ENCODE peak calls at places on chromosomes 2 and 18, in six cellular contexts. N is SK-N-SH, F is A549, M is stomach, O is sigmoid colon, L is transverse colon. W is an unnamed sample.

GRCh38 chr2:11404381-11405073 is 60.1 kb upstream of the ROCK2 start:
- DNase-seq in L (no peak), N (no peak), M (no peak), F (no peak), O (no peak), W (no peak)

GRCh38 chr2:118266086-118266485 is 177.8 kb downstream of the INSIG2 start:
- DNase-seq in F (no peak), M (no peak), N (no peak), O (no peak), L (no peak), W (no peak)

GRCh38 chr2:18378020-18378653 is 182.3 kb downstream of the RDH14 start:
- DNase-seq in L (no peak), M (no peak), O (no peak), N (peak), F (peak), W (no peak)

GRCh38 chr2:219688560-219689445 is 61.4 kb downstream of the SLC4A3 start:
- DNase-seq in N (no peak), L (no peak), M (no peak), F (no peak), O (no peak), W (no peak)

GRCh38 chr2:129910446-129911362 is 68.8 kb upstream of the RAB6C start:
- DNase-seq in F (no peak), L (no peak), O (no peak), N (no peak), M (peak), W (no peak)

GRCh38 chr2:8633186-8633734 is 48.6 kb upstream of the ID2 start:
- DNase-seq in L (no peak), F (peak), M (no peak), N (no peak), O (no peak), W (no peak)

GRCh38 chr2:190804182-190804795 is 76.3 kb upstream of the GLS start:
- DNase-seq in M (no peak), N (no peak), F (no peak), O (no peak), L (no peak), W (no peak)

GRCh38 chr2:33363599-33364300 is 112.7 kb upstream of the RASGRP3 start:
- DNase-seq in N (no peak), F (no peak), M (no peak), O (no peak), L (no peak), W (no peak)

GRCh38 chr2:9844581-9844980 is 1.3 kb downstream of the TAF1B start:
- DNase-seq in F (no peak), O (no peak), N (no peak), M (no peak), L (no peak), W (no peak)

GRCh38 chr2:219362524-219363164 is 25.1 kb downstream of the DNPEP start:
- DNase-seq in F (no peak), O (peak), N (no peak), M (no peak), L (peak), W (no peak)

GRCh38 chr2:30797381-30798015 is 9.7 kb downstream of the CAPN13 start:
- DNase-seq in L (no peak), F (no peak), O (no peak), M (no peak), N (no peak), W (no peak)

GRCh38 chr18:58829263-58829662 is 35.4 kb upstream of the ZNF532 start:
- DNase-seq in M (no peak), L (no peak), O (no peak), N (no peak), F (no peak), W (no peak)

GRCh38 chr2:147630585-147630984 is 214.2 kb upstream of the ACVR2A start:
- DNase-seq in N (no peak), L (no peak), F (no peak), O (no peak), M (no peak), W (no peak)

GRCh38 chr2:40138327-40138726 is 313.6 kb downstream of the SLC8A1 start:
- DNase-seq in L (no peak), M (no peak), O (no peak), N (no peak), F (no peak), W (no peak)

GRCh38 chr2:121527009-121527682 is 3.5 kb upstream of the RNU4ATAC start:
- DNase-seq in M (no peak), N (no peak), O (no peak), F (no peak), L (no peak), W (no peak)

GRCh38 chr2:134668821-134669220 is 50.0 kb downstream of the TMEM163 start:
- DNase-seq in N (no peak), F (no peak), M (peak), L (peak), O (no peak), W (peak)

GRCh38 chr2:182144780-182145170 is 159.1 kb downstream of the PPP1R1C start:
- DNase-seq in L (no peak), M (no peak), N (peak), O (no peak), F (no peak), W (no peak)

GRCh38 chr2:144156736-144157645 is 362.9 kb downstream of the ZEB2 start:
- DNase-seq in M (no peak), F (no peak), O (no peak), N (no peak), L (no peak), W (no peak)

GRCh38 chr2:118251427-118251826 is 163.2 kb downstream of the INSIG2 start:
- DNase-seq in L (no peak), O (no peak), F (no peak), M (no peak), N (no peak), W (no peak)

GRCh38 chr2:69538249-69538648 is 101.0 kb upstream of the NFU1 start:
- DNase-seq in F (no peak), N (no peak), L (no peak), M (no peak), O (no peak), W (no peak)

GRCh38 chr18:424071-424868 is 76.2 kb downstream of the COLEC12 start:
- DNase-seq in O (no peak), M (no peak), F (no peak), L (no peak), N (no peak), W (no peak)

GRCh38 chr2:99748344-99748743 is 258.5 kb upstream of the REV1 start:
- DNase-seq in F (no peak), O (no peak), M (no peak), L (no peak), N (no peak), W (no peak)

GRCh38 chr2:20351555-20352229 is 1.0 kb upstream of the PUM2 start:
- DNase-seq in O (no peak), M (peak), N (no peak), F (no peak), L (no peak), W (peak)

GRCh38 chr18:11826836-11827235 is 24.4 kb upstream of the CHMP1B start:
- DNase-seq in F (no peak), L (no peak), M (no peak), N (no peak), O (no peak), W (no peak)

GRCh38 chr2:63440612-63441011 is 147.7 kb downstream of the WDPCP start:
- DNase-seq in M (no peak), L (no peak), N (no peak), F (no peak), O (no peak), W (no peak)

GRCh38 chr2:236365258-236366048 is 101.2 kb upstream of the ASB18 start:
- DNase-seq in N (no peak), O (no peak), L (no peak), M (no peak), F (no peak), W (no peak)

GRCh38 chr2:152122161-152122560 is 23.3 kb upstream of the CACNB4 start:
- DNase-seq in L (no peak), M (no peak), O (no peak), N (no peak), F (no peak), W (no peak)

DNA sequence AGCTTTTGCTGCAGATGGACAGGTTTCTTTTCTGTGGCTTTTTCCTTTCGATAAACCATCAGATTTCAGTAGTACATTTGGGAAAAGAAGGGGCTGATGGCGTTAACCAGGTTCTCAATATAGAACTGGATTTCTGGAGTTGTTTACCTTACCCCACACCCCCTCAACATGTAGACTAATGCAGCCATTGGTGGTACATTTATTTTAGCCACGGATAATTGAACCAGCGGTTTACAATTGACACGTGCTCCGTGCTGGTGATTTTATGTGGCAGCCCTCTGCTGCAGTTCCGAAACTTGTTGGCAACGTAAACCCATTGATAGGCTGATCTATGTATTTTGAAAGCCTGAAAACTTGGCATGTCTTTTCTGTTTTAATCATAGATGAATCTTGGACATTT is 5.4 kb downstream of the SOX11 start:
- DNase-seq in M (no peak), L (no peak), N (no peak), F (no peak), O (no peak), W (no peak)
- TF ChIP-seq CTCF in M (no peak), L (no peak), N (no peak), F (no peak), O (no peak), W (no peak)

GRCh38 chr2:237435844-237436590 is 22.1 kb upstream of the COL6A3 start:
- DNase-seq in L (no peak), O (no peak), N (no peak), F (no peak), M (no peak), W (no peak)
- TF ChIP-seq EP300 in L (no peak), O (no peak), N (no peak), F (no peak), M (no peak), W (no peak)

DNA sequence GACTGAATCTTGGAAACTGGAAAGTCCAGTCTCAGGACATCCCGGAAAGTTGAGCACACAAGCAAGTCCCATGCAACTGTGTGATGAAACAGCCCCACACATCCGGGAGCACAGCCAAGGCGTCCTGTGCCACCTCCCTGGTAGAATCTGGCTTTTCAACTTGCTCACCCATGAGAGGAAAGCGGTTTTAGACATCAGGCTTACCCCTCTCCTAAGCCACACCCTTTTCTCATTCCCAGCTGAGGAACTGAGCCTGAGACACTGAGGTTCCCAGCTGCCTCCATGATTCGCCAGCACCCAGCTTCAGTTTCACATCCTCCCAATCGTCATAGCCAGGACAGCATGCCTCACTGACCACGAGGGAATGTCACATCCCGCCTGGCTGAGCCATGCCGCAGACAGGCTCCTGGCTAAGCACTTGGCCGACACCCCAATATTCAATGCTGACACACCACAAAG is 60.3 kb downstream of the STEAP3 start:
- DNase-seq in L (peak), M (peak), F (no peak), O (peak), N (no peak), W (peak)
- H3K4me3 ChIP-seq in L (no peak), M (no peak), F (no peak), O (no peak), N (no peak), W (no peak)

GRCh38 chr2:6927753-6928152 is 10.5 kb downstream of the RNF144A start:
- DNase-seq in O (no peak), M (no peak), L (no peak), N (no peak), F (no peak), W (no peak)

GRCh38 chr2:6930913-6931312 is 13.7 kb downstream of the RNF144A start:
- DNase-seq in F (no peak), N (no peak), M (no peak), O (no peak), L (no peak), W (no peak)

GRCh38 chr2:6928452-6928851 is 11.2 kb downstream of the RNF144A start:
- DNase-seq in O (no peak), L (no peak), N (no peak), M (no peak), F (no peak), W (no peak)

GRCh38 chr2:6927186-6927585 is 10.0 kb downstream of the RNF144A start:
- DNase-seq in O (no peak), M (peak), L (no peak), F (no peak), N (peak), W (no peak)

GRCh38 chr2:6929196-6929874 is 12.1 kb downstream of the RNF144A start:
- DNase-seq in L (no peak), N (no peak), O (no peak), F (no peak), M (no peak), W (no peak)
- TF ChIP-seq CTCF in L (no peak), N (no peak), O (no peak), F (no peak), M (no peak), W (no peak)

DNA sequence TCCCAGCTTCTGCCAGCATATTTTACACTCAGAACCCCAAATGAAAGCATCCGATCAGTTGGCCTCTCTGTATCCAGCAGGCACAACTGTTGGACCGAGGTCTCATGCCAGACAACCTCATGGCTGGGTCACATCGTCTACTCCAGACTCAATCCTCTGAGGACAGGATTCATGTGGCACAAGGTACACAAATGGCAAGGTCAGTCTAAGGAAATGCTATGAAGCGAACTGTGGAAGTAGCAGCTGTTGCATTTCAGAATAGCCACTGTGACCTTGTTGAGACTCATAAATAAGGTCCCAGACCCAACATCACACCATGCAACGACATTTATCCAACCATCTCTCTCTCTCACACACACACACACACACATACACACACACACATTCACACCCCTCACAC is 7.1 kb upstream of the FZD7 start:
- DNase-seq in O (no peak), N (no peak), M (no peak), L (no peak), F (no peak), W (no peak)
- TF ChIP-seq EP300 in O (no peak), N (no peak), M (no peak), L (no peak), F (no peak), W (no peak)

GRCh38 chr2:238848566-238848940 is 668 bp downstream of the TWIST2 start:
- DNase-seq in F (no peak), N (no peak), O (no peak), L (no peak), M (no peak), W (no peak)
- H3K4me3 ChIP-seq in F (peak), N (peak), O (peak), L (peak), M (peak), W (peak)